ENCODE peak calls at places on chromosome 21, in ten cellular contexts. G is GM12891, W is stomach, Q is spleen, S is endothelial cell of umbilical vein, Y is sigmoid colon, U is uterus, C is body of pancreas, M is adrenal gland, Z is suprapubic skin. E is an unnamed sample.
A peak's percentile ranks its signal among the peaks of the same experiment; 100 is the strongest.

GRCh38 chr21:26736449-26736848 is 108.8 kb downstream of the ADAMTS1 start:
- DNase-seq in Z (no peak), U (no peak), C (no peak), Q (no peak), S (no peak), G (no peak), M (no peak), W (no peak), Y (no peak), E (no peak)

GRCh38 chr21:17105972-17106371 is 406.9 kb upstream of the CXADR start:
- DNase-seq in W (no peak), M (no peak), S (no peak), C (no peak), U (no peak), G (no peak), Q (no peak), Z (no peak), Y (no peak), E (no peak)

GRCh38 chr21:16004121-16004520 is 274.3 kb downstream of the USP25 start:
- DNase-seq in M (no peak), S (no peak), W (no peak), Q (no peak), U (no peak), Z (no peak), G (no peak), C (no peak), Y (no peak), E (no peak)

GRCh38 chr21:26939532-26940181 is 27.2 kb downstream of the ADAMTS5 start:
- DNase-seq in Q (no peak), G (no peak), S (no peak), W (no peak), Y (no peak), M (no peak), Z (no peak), U (no peak), C (no peak), E (no peak)

GRCh38 chr21:29499734-29500343 is 201.1 kb downstream of the BACH1 start:
- DNase-seq in S (peak; percentile 28), M (peak; percentile 34), Z (no peak), Y (no peak), C (no peak), U (no peak), G (no peak), Q (no peak), W (no peak), E (peak; percentile 31)

GRCh38 chr21:29549614-29550013 is 250.9 kb downstream of the BACH1 start:
- DNase-seq in Q (no peak), G (no peak), U (no peak), M (no peak), S (no peak), W (no peak), C (no peak), Y (no peak), Z (no peak), E (no peak)

GRCh38 chr21:38438476-38438893 is 59.8 kb downstream of the ERG start:
- DNase-seq in M (peak; percentile 68), Q (peak; percentile 80), U (peak; percentile 39), W (no peak), C (no peak), Z (no peak), Y (no peak), G (no peak), S (peak; percentile 67), E (no peak)

GRCh38 chr21:19286901-19287300 is 883.3 kb upstream of the TMPRSS15 start:
- DNase-seq in S (no peak), U (no peak), M (no peak), G (no peak), C (no peak), Q (no peak), W (no peak), Y (no peak), Z (no peak), E (no peak)

GRCh38 chr21:36630485-36631206 is 68.3 kb upstream of the SIM2 start:
- DNase-seq in G (peak; percentile 55), C (peak; percentile 74), U (peak; percentile 16), Y (no peak), Z (no peak), W (peak; percentile 80), Q (no peak), M (peak; percentile 76), S (peak; percentile 36), E (peak; percentile 76)

GRCh38 chr21:36134820-36135390 is at the start of gene CBR3:
- DNase-seq in Y (peak; percentile 83), C (peak; percentile 33), Q (peak; percentile 87), W (peak; percentile 48), S (peak; percentile 66), U (peak; percentile 76), Z (peak; percentile 83), M (peak; percentile 46), G (no peak), E (peak; percentile 72)

GRCh38 chr21:16570856-16571255 is 841.1 kb downstream of the USP25 start:
- DNase-seq in S (no peak), Y (no peak), U (no peak), C (no peak), W (no peak), Q (no peak), Z (no peak), G (no peak), M (no peak), E (no peak)

DNA sequence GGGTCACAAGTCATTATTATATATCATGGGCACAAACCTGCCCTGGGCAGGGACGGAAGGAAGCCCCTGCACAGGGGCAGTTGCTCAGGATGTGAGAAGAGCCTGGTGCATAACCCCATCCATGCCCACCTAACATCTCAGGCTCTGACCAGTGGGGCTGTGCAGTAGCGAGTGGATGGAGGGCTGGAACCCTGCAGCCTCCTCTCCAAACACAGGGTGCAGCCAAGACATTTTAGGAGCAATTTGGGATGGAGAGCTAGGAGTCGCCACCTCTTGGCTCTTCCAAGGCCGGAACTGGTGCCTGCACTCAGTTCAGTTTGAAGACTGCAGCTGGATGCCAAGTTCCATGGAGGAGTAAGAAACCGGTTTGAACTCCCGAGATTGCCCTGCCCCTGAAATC is 2.8 kb downstream of the MX1 start:
- DNase-seq in C (no peak), U (no peak), G (no peak), M (peak; percentile 12), Z (no peak), Q (no peak), W (no peak), Y (no peak), S (no peak), E (no peak)
- TF ChIP-seq POLR2A in C (no peak), U (no peak), G (no peak), M (no peak), Z (no peak), Q (no peak), W (no peak), Y (no peak), S (no peak), E (no peak)

DNA sequence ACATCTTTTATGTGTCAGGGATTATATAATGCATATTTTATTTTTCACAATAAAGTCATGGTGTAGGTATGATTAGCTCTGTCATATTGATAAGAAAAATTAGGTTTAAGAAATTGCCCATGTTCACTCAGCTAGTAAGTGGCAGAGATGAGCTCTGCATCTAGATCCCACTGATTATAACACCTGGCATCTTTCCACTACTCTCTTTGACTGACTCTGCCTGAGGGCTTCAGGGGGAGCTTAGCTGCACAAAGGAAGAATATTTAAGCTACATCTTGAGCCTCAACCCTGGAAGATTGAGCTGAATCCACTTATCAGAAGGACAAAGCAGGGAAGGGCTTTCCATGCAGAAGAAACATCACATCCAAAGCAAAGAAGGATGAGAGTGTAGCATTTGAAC is 190.4 kb downstream of the MIS18A start:
- DNase-seq in M (no peak), W (no peak), C (no peak), U (no peak), Y (no peak), G (no peak), S (no peak), Q (no peak), Z (no peak), E (no peak)
- TF ChIP-seq POLR2A in M (no peak), W (no peak), C (no peak), U (no peak), Y (no peak), G (no peak), S (no peak), Q (no peak), Z (no peak), E (no peak)

DNA sequence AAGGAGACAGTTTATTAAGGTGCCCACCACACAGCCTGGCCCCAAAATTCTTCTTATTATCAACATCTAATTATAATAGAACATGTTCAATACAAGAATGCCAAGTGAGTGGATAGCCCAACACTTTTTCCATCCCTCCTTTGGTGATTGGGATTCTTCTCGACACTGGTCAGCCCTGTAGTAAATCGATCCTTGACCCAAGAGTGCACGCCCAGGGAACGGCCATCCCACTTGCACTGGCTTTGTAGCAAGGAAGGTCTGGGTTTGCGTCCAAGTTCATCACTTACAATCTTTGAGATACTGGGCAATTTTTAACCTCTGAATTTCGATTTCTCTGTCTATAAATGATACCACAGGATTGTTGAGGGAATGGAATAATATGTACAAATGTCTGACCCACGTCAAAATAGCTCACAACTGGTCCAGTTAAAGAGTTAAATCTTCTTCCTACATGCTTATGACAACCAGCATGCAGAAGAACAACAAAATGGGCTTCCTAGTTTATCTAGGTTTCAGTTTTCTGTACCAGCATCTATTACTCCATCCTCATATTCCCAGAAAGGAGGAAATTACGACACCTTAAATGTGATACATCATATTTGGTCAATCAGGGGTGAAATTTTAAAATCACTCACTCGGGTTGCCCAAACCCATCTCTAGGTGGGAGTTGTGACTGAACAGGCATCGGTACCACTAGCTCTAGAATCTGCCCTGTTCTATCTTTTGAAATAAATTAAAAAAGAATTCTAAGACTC is 161.8 kb downstream of the CLIC6 start:
- DNase-seq in Y (no peak), Q (no peak), M (peak; percentile 13), U (no peak), C (no peak), Z (no peak), S (no peak), G (no peak), W (no peak), E (no peak)
- TF ChIP-seq POLR2A in Y (no peak), Q (no peak), M (no peak), U (no peak), C (no peak), Z (no peak), S (no peak), G (no peak), W (no peak), E (no peak)

DNA sequence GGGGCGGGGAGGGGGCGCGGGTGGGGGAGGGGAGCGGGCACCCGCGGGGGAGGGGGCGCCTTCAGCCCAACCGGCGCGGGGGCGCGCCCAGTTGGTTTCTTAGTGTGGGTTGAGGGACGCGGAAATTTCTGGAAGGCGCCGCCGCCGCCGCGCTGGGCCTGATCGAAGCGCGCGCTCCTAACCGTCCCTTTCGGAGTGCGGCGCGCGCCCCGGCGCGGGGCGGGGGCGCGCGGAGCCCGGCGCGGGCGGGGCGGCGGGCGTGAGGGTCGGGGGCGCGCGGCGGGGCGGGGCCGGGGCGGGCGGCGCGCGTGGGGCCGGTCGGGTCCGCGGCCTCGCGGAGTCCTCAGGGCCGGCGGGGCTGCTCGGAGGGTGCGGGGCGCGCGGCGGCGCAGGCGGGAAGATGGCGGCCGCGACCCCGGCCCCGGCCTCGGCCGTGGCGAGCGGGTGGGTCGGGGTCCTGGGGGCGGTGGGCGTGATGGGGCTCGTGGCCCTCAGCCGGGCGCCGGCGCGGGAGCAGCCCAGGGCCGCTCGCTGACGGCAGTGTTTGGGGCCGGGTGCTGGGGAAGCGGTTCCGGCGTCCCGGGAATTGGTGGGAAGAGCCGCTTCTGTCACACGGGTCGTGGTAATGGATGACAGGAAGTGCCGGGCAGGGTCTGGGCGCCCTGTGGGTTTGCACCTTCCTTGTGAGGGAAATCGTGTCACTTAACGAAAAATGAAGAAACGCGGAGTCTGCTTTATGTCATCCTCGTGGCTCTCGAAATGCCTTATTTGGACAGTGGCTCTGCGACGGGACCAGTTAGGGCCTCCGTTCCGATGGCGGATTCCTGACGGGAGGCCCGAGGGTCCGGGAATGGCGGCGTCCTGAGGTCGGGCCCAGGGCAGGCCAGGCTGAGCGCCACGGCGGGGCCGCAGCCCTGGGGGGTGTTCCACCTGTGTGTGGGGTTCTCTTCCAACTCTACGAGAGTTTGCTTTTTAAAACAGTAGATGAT is 764 bp downstream of the PKNOX1 start:
- DNase-seq in Q (peak; percentile 93), Z (peak; percentile 83), M (peak; percentile 68), G (peak; percentile 58), Y (peak; percentile 85), C (peak; percentile 73), W (peak; percentile 63), U (peak; percentile 61), S (peak; percentile 59), E (peak; percentile 69)
- TF ChIP-seq POLR2A in Q (no peak), Z (no peak), M (peak; percentile 0), G (no peak), Y (no peak), C (peak; percentile 50), W (no peak), U (no peak), S (no peak), E (peak; percentile 62)

E was measured in H54.